ENCODE peak calls at places on chromosome 1, in six cellular contexts. M is glutamatergic neuron, N is thoracic aorta, U is Calu3, R is neural crest cell, L is body of pancreas. I is an unnamed sample.

GRCh38 chr1:27526569-27527222 is 36.7 kb upstream of the WASF2 start:
- DNase-seq in N (no peak), L (no peak), M (no peak), R (no peak), U (no peak), I (no peak)

GRCh38 chr1:37764888-37765441 is at the start of gene EPHA10:
- DNase-seq in R (peak; percentile 35), U (no peak), M (peak; percentile 96), L (no peak), N (no peak), I (peak; percentile 26)

GRCh38 chr1:108049083-108049819 is 84.3 kb upstream of the VAV3 start:
- DNase-seq in L (no peak), U (peak; percentile 23), M (peak; percentile 59), N (no peak), R (peak; percentile 27), I (peak; percentile 25)

GRCh38 chr1:42221952-42222606 is 57.5 kb upstream of the GUCA2A start:
- DNase-seq in N (no peak), U (no peak), M (no peak), L (no peak), R (no peak), I (no peak)

GRCh38 chr1:227901239-227901905 is 46.4 kb downstream of the WNT9A start:
- DNase-seq in R (no peak), U (no peak), L (peak; percentile 4), M (peak; percentile 17), N (no peak), I (peak; percentile 2)

GRCh38 chr1:231337043-231337471 is 595 bp downstream of the EXOC8 start:
- DNase-seq in R (no peak), L (no peak), U (no peak), M (peak; percentile 71), N (no peak), I (peak; percentile 67)

GRCh38 chr1:176225485-176225884 is 18.4 kb upstream of the COP1 start:
- DNase-seq in M (no peak), U (no peak), R (no peak), N (no peak), L (no peak), I (no peak)

GRCh38 chr1:118154220-118154619 is 30.8 kb downstream of the SPAG17 start:
- DNase-seq in N (no peak), M (no peak), L (no peak), U (no peak), R (no peak), I (no peak)

GRCh38 chr1:155072531-155073289 is 5.9 kb upstream of the EFNA3 start:
- DNase-seq in M (no peak), L (no peak), U (no peak), N (no peak), R (no peak), I (no peak)

GRCh38 chr1:92759361-92759760 is 25.5 kb downstream of the EVI5 start:
- DNase-seq in N (no peak), U (no peak), R (no peak), L (no peak), M (no peak), I (no peak)

GRCh38 chr1:16719571-16720402 is 20.5 kb upstream of the RNU1-4 start:
- DNase-seq in M (no peak), L (no peak), R (no peak), U (no peak), N (no peak), I (no peak)

GRCh38 chr1:26578167-26578566 is 48.6 kb downstream of the RPS6KA1 start:
- DNase-seq in M (no peak), R (no peak), U (no peak), L (no peak), N (no peak), I (no peak)

GRCh38 chr1:3557366-3557765 is 53.9 kb downstream of the MEGF6 start:
- DNase-seq in M (no peak), L (no peak), R (no peak), N (no peak), U (no peak), I (no peak)

GRCh38 chr1:66681686-66682085 is 70.6 kb upstream of the DYNLT5 start:
- DNase-seq in U (no peak), N (no peak), L (no peak), R (no peak), M (no peak), I (no peak)

GRCh38 chr1:192764675-192765074 is 44.2 kb upstream of the RGS2 start:
- DNase-seq in M (no peak), U (no peak), N (no peak), L (no peak), R (no peak), I (no peak)

GRCh38 chr1:237220243-237220642 is 178.3 kb downstream of the RYR2 start:
- DNase-seq in M (no peak), N (no peak), U (no peak), R (no peak), L (peak; percentile 17), I (no peak)

GRCh38 chr1:201259476-201260235 is 23.6 kb upstream of the PKP1 start:
- DNase-seq in R (no peak), U (no peak), N (no peak), L (peak; percentile 38), M (no peak), I (no peak)

GRCh38 chr1:235822685-235823084 is 44.0 kb downstream of the LYST start:
- DNase-seq in L (no peak), M (no peak), N (no peak), R (no peak), U (no peak), I (no peak)

GRCh38 chr1:231020816-231021215 is 19.2 kb downstream of the FAM89A start:
- DNase-seq in L (no peak), U (no peak), R (no peak), M (no peak), N (no peak), I (no peak)

GRCh38 chr1:206719169-206719839 is 34.6 kb downstream of the MAPKAPK2 start:
- DNase-seq in L (no peak), U (no peak), R (no peak), N (no peak), M (no peak), I (no peak)

GRCh38 chr1:83641828-83642443 is 357.0 kb downstream of the TTLL7 start:
- DNase-seq in U (no peak), L (no peak), N (no peak), M (no peak), R (no peak), I (no peak)

GRCh38 chr1:30806381-30807317 is 49.1 kb upstream of the LAPTM5 start:
- DNase-seq in L (no peak), N (no peak), R (no peak), U (no peak), M (no peak), I (no peak)

GRCh38 chr1:96145486-96145885 is 576.1 kb upstream of the PTBP2 start:
- DNase-seq in R (no peak), L (no peak), M (no peak), N (no peak), U (no peak), I (no peak)

GRCh38 chr1:53582211-53583020 is 123.2 kb downstream of the DMRTB1 start:
- DNase-seq in U (no peak), R (no peak), M (peak; percentile 12), N (no peak), L (peak; percentile 50), I (peak; percentile 38)

GRCh38 chr1:116515702-116516101 is 55.1 kb downstream of the CD58 start:
- DNase-seq in U (no peak), L (no peak), N (no peak), R (no peak), M (no peak), I (no peak)

GRCh38 chr1:180252638-180253536 is 22.8 kb downstream of the LHX4 start:
- DNase-seq in M (peak; percentile 88), U (peak; percentile 90), N (no peak), L (peak; percentile 68), R (peak; percentile 74), I (peak; percentile 77)

GRCh38 chr1:163410073-163410522 is 88.3 kb downstream of the NUF2 start:
- DNase-seq in R (peak; percentile 67), M (peak; percentile 72), U (peak; percentile 65), L (peak; percentile 36), N (no peak), I (peak; percentile 77)

DNA sequence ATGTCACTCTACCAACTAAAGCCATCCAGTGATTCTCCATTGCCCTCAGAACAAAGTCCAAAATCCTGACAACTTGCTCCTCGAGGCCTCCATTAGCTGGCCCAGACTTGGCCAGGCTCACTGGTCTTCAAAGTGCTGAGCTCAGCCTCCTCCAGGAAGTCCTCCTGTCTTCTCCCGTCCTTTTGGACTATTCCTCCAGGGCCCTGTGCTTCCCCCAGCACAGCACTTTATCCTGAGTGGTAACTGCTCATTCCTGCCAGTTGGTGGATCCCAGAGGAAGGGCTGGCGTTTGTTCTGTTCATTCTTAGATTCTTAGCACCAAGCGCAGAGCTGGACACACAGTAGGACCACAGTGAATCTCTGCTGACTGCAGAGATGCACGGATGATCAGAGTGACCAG is 179.9 kb downstream of the PTPRU start:
- DNase-seq in R (no peak), M (no peak), N (no peak), U (no peak), L (no peak), I (no peak)
- TF ChIP-seq CTCF in R (peak; percentile 27), M (no peak), N (no peak), U (no peak), L (no peak), I (no peak)

GRCh38 chr1:222543817-222544216 is 4.1 kb downstream of the HHIPL2 start:
- DNase-seq in M (no peak), R (no peak), L (no peak), N (no peak), U (no peak), I (no peak)

GRCh38 chr1:222546091-222546490 is 1.8 kb downstream of the HHIPL2 start:
- DNase-seq in U (no peak), N (no peak), M (no peak), R (no peak), L (no peak), I (no peak)

GRCh38 chr1:222547260-222547614 is 667 bp downstream of the HHIPL2 start:
- DNase-seq in R (no peak), N (no peak), U (no peak), L (no peak), M (no peak), I (no peak)

GRCh38 chr1:222547944-222548671 is at the start of gene HHIPL2:
- DNase-seq in L (no peak), R (no peak), N (no peak), M (no peak), U (no peak), I (no peak)

GRCh38 chr1:222546548-222547259 is 1.2 kb downstream of the HHIPL2 start:
- DNase-seq in N (no peak), U (peak; percentile 13), L (no peak), M (no peak), R (no peak), I (peak; percentile 33)
- TF ChIP-seq CTCF in N (no peak), U (no peak), L (no peak), M (no peak), R (no peak), I (no peak)

GRCh38 chr1:241225741-241226140 is 131.3 kb downstream of the RGS7 start:
- DNase-seq in U (no peak), N (no peak), M (no peak), L (no peak), R (no peak), I (no peak)
- TF ChIP-seq CTCF in U (no peak), N (no peak), M (no peak), L (no peak), R (no peak), I (no peak)

DNA sequence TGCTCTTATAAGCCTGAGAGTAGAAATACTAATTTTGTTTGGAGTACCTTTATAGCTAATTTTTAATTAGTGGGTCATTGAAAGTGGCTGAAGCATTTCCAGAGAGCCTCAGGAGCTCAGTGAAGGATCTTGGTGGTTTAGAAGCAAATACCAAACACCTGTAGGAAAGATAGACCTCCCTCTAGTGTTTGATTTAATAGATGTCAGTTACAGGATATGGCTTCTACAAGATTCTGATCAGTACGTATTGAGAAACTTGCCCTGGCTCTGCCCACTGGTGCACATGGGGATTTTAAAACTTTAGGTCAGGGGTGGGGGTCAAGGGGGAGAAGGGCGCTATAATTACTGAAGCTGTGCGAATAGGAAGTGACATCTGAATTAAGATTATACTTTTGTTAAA is 122.2 kb downstream of the POU2F1 start:
- DNase-seq in M (no peak), N (no peak), U (no peak), R (no peak), L (no peak), I (no peak)
- TF ChIP-seq CTCF in M (no peak), N (no peak), U (no peak), R (peak; percentile 43), L (peak; percentile 52), I (no peak)